ENCODE peak calls at places on chromosomes 16 and 17, in eight cellular contexts. Y is amygdala, X is HT1080, D is M059J, L is T-helper 2 cell, H is B cell, G is ureter, F is anterior cingulate cortex. I is an unnamed sample.

GRCh38 chr17:58688521-58688920 is 3.3 kb downstream of the TEX14 start:
- DNase-seq in Y (no peak), X (no peak), D (no peak), L (no peak), H (no peak), G (no peak), F (no peak), I (no peak)

GRCh38 chr17:61403846-61404701 is 4.4 kb downstream of the TBX2 start:
- DNase-seq in Y (no peak), X (no peak), D (no peak), L (no peak), H (no peak), G (no peak), F (no peak), I (no peak)

GRCh38 chr17:27539152-27539551 is 82.9 kb downstream of the KSR1 start:
- DNase-seq in Y (no peak), X (no peak), D (no peak), L (no peak), H (no peak), G (no peak), F (no peak), I (no peak)

GRCh38 chr17:17098426-17099035 is 56.3 kb downstream of the MPRIP start:
- DNase-seq in Y (no peak), X (no peak), D (no peak), L (no peak), H (no peak), G (no peak), F (no peak), I (no peak)

GRCh38 chr16:50853329-50853728 is 111.4 kb downstream of the CYLD start:
- DNase-seq in Y (no peak), X (no peak), D (no peak), L (no peak), H (no peak), G (no peak), F (no peak), I (no peak)

GRCh38 chr17:56699186-56699895 is 105.8 kb downstream of the NOG start:
- DNase-seq in Y (no peak), X (peak), D (peak), L (no peak), H (no peak), G (peak), F (no peak), I (no peak)

GRCh38 chr17:69142473-69142802 is 743 bp upstream of the ABCA6 start:
- DNase-seq in Y (no peak), X (no peak), D (no peak), L (no peak), H (no peak), G (no peak), F (no peak), I (no peak)

GRCh38 chr17:62897706-62898105 is 68.3 kb upstream of the TANC2 start:
- DNase-seq in Y (no peak), X (peak), D (peak), L (no peak), H (no peak), G (no peak), F (no peak), I (no peak)

GRCh38 chr17:39177256-39177655 is 11.3 kb upstream of the ARL5C start:
- DNase-seq in Y (no peak), X (no peak), D (no peak), L (no peak), H (peak), G (no peak), F (no peak), I (no peak)

GRCh38 chr17:77772461-77772897 is 186.0 kb upstream of the TNRC6C start:
- DNase-seq in Y (no peak), X (peak), D (peak), L (peak), H (peak), G (peak), F (no peak), I (no peak)

GRCh38 chr16:67277999-67278772 is 1.1 kb upstream of the PLEKHG4 start:
- DNase-seq in Y (no peak), X (peak), D (peak), L (no peak), H (no peak), G (no peak), F (no peak), I (no peak)

GRCh38 chr17:44354582-44355309 is 8.9 kb downstream of the FAM171A2 start:
- DNase-seq in Y (no peak), X (no peak), D (no peak), L (peak), H (peak), G (no peak), F (no peak), I (no peak)

GRCh38 chr16:89958068-89958467 is 9.5 kb downstream of the DEF8 start:
- DNase-seq in Y (peak), X (peak), D (peak), L (no peak), H (no peak), G (no peak), F (no peak), I (no peak)

GRCh38 chr17:47945080-47945479 is 3.7 kb downstream of the PNPO start:
- DNase-seq in Y (peak), X (no peak), D (no peak), L (no peak), H (no peak), G (no peak), F (no peak), I (no peak)

GRCh38 chr16:85861095-85861825 is 37.7 kb upstream of the IRF8 start:
- DNase-seq in Y (no peak), X (no peak), D (peak), L (no peak), H (no peak), G (peak), F (no peak), I (peak)

GRCh38 chr17:76382305-76382802 is 2.1 kb upstream of the SPHK1 start:
- DNase-seq in Y (no peak), X (no peak), D (no peak), L (no peak), H (no peak), G (no peak), F (no peak), I (no peak)

GRCh38 chr17:9232591-9233270 is 211.4 kb downstream of the NTN1 start:
- DNase-seq in Y (no peak), X (no peak), D (no peak), L (no peak), H (no peak), G (peak), F (no peak), I (no peak)

GRCh38 chr17:74822329-74823175 is 37.1 kb downstream of the GRIN2C start:
- DNase-seq in Y (peak), X (no peak), D (no peak), L (no peak), H (no peak), G (no peak), F (peak), I (no peak)

I was measured in left lobe of liver.